ENCODE peak calls at places on chromosome 18, in nine cellular contexts. Q is cardiac fibroblast; P is GM23338; M is stimulated activated CD4-positive, alpha-beta T cell treated with anti-CD3 and anti-CD28 coated beads, Interleukin-15, amount 100 ng/mL, for 1 hour; O is PC-9; A is activated CD4-positive, alpha-beta T cell treated with anti-CD3 and anti-CD28 coated beads, Interleukin-2, amount 50 U/mL, for 1 hour; U is ACHN; B is A172; J is AG09319. G is an unnamed sample.

GRCh38 chr18:78875268-78875997 is 104.2 kb upstream of the SALL3 start:
- DNase-seq in B (no peak), P (peak), J (no peak), U (peak), M (no peak), A (peak), Q (peak), O (no peak), G (no peak)

GRCh38 chr18:23138470-23138869 is 3.2 kb downstream of the CABLES1 start:
- DNase-seq in J (no peak), B (no peak), Q (no peak), O (no peak), M (no peak), A (no peak), U (no peak), P (no peak), G (no peak)

GRCh38 chr18:48892146-48892855 is 58.5 kb downstream of the SMAD7 start:
- DNase-seq in B (no peak), J (no peak), P (no peak), O (no peak), A (no peak), M (no peak), U (no peak), Q (no peak), G (no peak)

GRCh38 chr18:68797901-68798300 is at the start of gene CCDC102B:
- DNase-seq in O (no peak), B (peak), U (no peak), Q (peak), P (no peak), J (peak), M (no peak), A (no peak), G (no peak)

GRCh38 chr18:7894592-7894991 is 327.5 kb downstream of the PTPRM start:
- DNase-seq in O (no peak), Q (no peak), M (no peak), J (no peak), P (no peak), B (no peak), U (no peak), A (no peak), G (no peak)

GRCh38 chr18:70289351-70290330 is 796 bp downstream of the SOCS6 start:
- DNase-seq in U (peak), M (no peak), A (no peak), O (no peak), B (no peak), J (no peak), Q (peak), P (peak), G (peak)

GRCh38 chr18:52950153-52950552 is 610.2 kb downstream of the DCC start:
- DNase-seq in M (no peak), J (no peak), A (no peak), Q (no peak), O (no peak), B (peak), P (no peak), U (no peak), G (no peak)

GRCh38 chr18:73214970-73215369 is 347.2 kb upstream of the NETO1 start:
- DNase-seq in Q (no peak), B (no peak), A (no peak), J (no peak), U (no peak), O (no peak), M (no peak), P (no peak), G (no peak)

GRCh38 chr18:67783215-67783946 is 266.9 kb upstream of the DSEL start:
- DNase-seq in A (no peak), P (no peak), U (peak), O (peak), J (peak), M (no peak), Q (peak), B (peak), G (no peak)

GRCh38 chr18:78865056-78865598 is 114.5 kb upstream of the SALL3 start:
- DNase-seq in J (no peak), P (no peak), M (no peak), B (no peak), O (no peak), U (no peak), Q (no peak), A (no peak), G (no peak)

GRCh38 chr18:59691046-59691395 is 6.2 kb downstream of the CCBE1 start:
- DNase-seq in A (no peak), P (no peak), J (no peak), U (peak), M (no peak), Q (peak), O (no peak), B (peak), G (peak)

GRCh38 chr18:24726727-24727539 is 266.5 kb downstream of the HRH4 start:
- DNase-seq in O (peak), A (peak), Q (peak), J (peak), P (peak), U (peak), B (peak), M (peak), G (peak)

GRCh38 chr18:6022840-6023239 is 127.5 kb upstream of the TMEM200C start:
- DNase-seq in U (no peak), J (no peak), B (no peak), O (no peak), M (no peak), Q (peak), A (no peak), P (peak), G (no peak)

GRCh38 chr18:58730618-58731017 is 59.4 kb downstream of the MALT1 start:
- DNase-seq in J (no peak), B (no peak), A (no peak), P (no peak), Q (no peak), O (no peak), M (no peak), U (no peak), G (no peak)

GRCh38 chr18:73220639-73221038 is 352.9 kb upstream of the NETO1 start:
- DNase-seq in U (no peak), J (no peak), M (no peak), P (no peak), O (no peak), Q (no peak), B (no peak), A (no peak), G (no peak)

GRCh38 chr18:22314406-22314805 is 103.3 kb downstream of the CTAGE1 start:
- DNase-seq in Q (peak), B (no peak), P (no peak), O (no peak), M (no peak), J (peak), U (no peak), A (no peak), G (no peak)

GRCh38 chr18:6592522-6592921 is 137.0 kb upstream of the ARHGAP28 start:
- DNase-seq in Q (no peak), B (no peak), O (no peak), U (no peak), J (no peak), M (no peak), A (no peak), P (no peak), G (no peak)

GRCh38 chr18:51279367-51279984 is 82.0 kb upstream of the MEX3C start:
- DNase-seq in M (no peak), Q (no peak), B (no peak), J (no peak), O (no peak), A (no peak), P (no peak), U (no peak), G (no peak)

GRCh38 chr18:46518438-46518837 is 138.6 kb downstream of the LOXHD1 start:
- DNase-seq in A (no peak), Q (no peak), M (no peak), B (no peak), P (peak), J (no peak), O (no peak), U (peak), G (peak)

GRCh38 chr18:41977233-41977632 is 22.2 kb downstream of the PIK3C3 start:
- DNase-seq in B (no peak), J (no peak), M (no peak), Q (no peak), P (no peak), U (no peak), A (no peak), O (no peak), G (no peak)

GRCh38 chr18:13549879-13550231 is 176.5 kb downstream of the FAM210A start:
- DNase-seq in Q (no peak), M (no peak), P (no peak), B (no peak), O (no peak), A (no peak), J (no peak), U (no peak), G (no peak)

GRCh38 chr18:79410171-79410641 is 14.5 kb downstream of the NFATC1 start:
- DNase-seq in J (no peak), Q (no peak), M (no peak), B (no peak), P (no peak), O (no peak), A (peak), U (no peak), G (no peak)

GRCh38 chr18:10293966-10294365 is 160.5 kb upstream of the APCDD1 start:
- DNase-seq in U (no peak), Q (no peak), O (no peak), A (no peak), J (no peak), B (no peak), M (no peak), P (peak), G (peak)